ENCODE peak calls at places on chromosomes 4 and X, in four cellular contexts. N is upper lobe of right lung, Q is neural progenitor cell, S is stomach. J is an unnamed sample.

GRCh38 chr4:102343964-102344519 is 1.2 kb downstream of the SLC39A8 start:
- DNase-seq in N (peak; percentile 90), Q (peak; percentile 56), S (no peak), J (no peak)

GRCh38 chr4:174383783-174384182 is 100.1 kb downstream of the CEP44 start:
- DNase-seq in N (no peak), Q (no peak), S (no peak), J (no peak)

GRCh38 chr4:113591982-113592381 is 169.6 kb downstream of the CAMK2D start:
- DNase-seq in N (no peak), Q (no peak), S (no peak), J (peak; percentile 42)

GRCh38 chr4:172055498-172055897 is 242.3 kb downstream of the GALNTL6 start:
- DNase-seq in N (no peak), Q (no peak), S (no peak), J (no peak)

GRCh38 chr4:174318829-174319764 is 35.4 kb downstream of the CEP44 start:
- DNase-seq in N (no peak), Q (peak; percentile 40), S (no peak), J (no peak)

GRCh38 chr4:17662694-17663093 is 48.3 kb downstream of the MED28 start:
- DNase-seq in N (no peak), Q (no peak), S (no peak), J (no peak)

GRCh38 chrX:9609987-9610386 is 145.1 kb downstream of the TBL1X start:
- DNase-seq in N (no peak), Q (no peak), S (no peak), J (no peak)

GRCh38 chrX:81729269-81729777 is 527.4 kb downstream of the SH3BGRL start:
- DNase-seq in N (no peak), Q (no peak), S (no peak), J (no peak)

GRCh38 chr4:37561803-37562207 is 124.4 kb downstream of the RELL1 start:
- DNase-seq in N (no peak), Q (no peak), S (no peak), J (no peak)

GRCh38 chr4:138834029-138834428 is 181.6 kb upstream of the NOCT start:
- DNase-seq in N (no peak), Q (no peak), S (no peak), J (no peak)

GRCh38 chr4:61239250-61239649 is 39.1 kb downstream of the ADGRL3 start:
- DNase-seq in N (no peak), Q (no peak), S (no peak), J (peak; percentile 24)

GRCh38 chrX:109635151-109635550 is 10.2 kb upstream of the KCNE5 start:
- DNase-seq in N (no peak), Q (peak; percentile 34), S (no peak), J (no peak)

GRCh38 chr4:172830295-172830764 is 338.3 kb upstream of the GALNT7 start:
- DNase-seq in N (no peak), Q (peak; percentile 40), S (no peak), J (no peak)

GRCh38 chr4:81714251-81714650 is 242.5 kb upstream of the RASGEF1B start:
- DNase-seq in N (no peak), Q (peak; percentile 38), S (no peak), J (no peak)

GRCh38 chrX:154605566-154605965 is 13.5 kb downstream of the CTAG1B start:
- DNase-seq in N (no peak), Q (no peak), S (no peak), J (no peak)

GRCh38 chr4:71126719-71127118 is 133.3 kb downstream of the DCK start:
- DNase-seq in N (no peak), Q (no peak), S (no peak), J (no peak)

GRCh38 chr4:140185725-140186124 is 31.7 kb upstream of the MAML3 start:
- DNase-seq in N (no peak), Q (no peak), S (no peak), J (no peak)

GRCh38 chr4:22487333-22487732 is 28.5 kb downstream of the ADGRA3 start:
- DNase-seq in N (no peak), Q (no peak), S (no peak), J (no peak)

GRCh38 chr4:128648021-128648420 is 161.5 kb upstream of the JADE1 start:
- DNase-seq in N (no peak), Q (no peak), S (no peak), J (no peak)

GRCh38 chrX:69128573-69128972 is 36.7 kb downstream of the PJA1 start:
- DNase-seq in N (peak; percentile 65), Q (peak; percentile 60), S (peak; percentile 30), J (no peak)

GRCh38 chr4:150997141-150997540 is 17.9 kb downstream of the LRBA start:
- DNase-seq in N (no peak), Q (no peak), S (no peak), J (no peak)

GRCh38 chrX:7779644-7780043 is 63.3 kb upstream of the VCX start:
- DNase-seq in N (no peak), Q (no peak), S (no peak), J (no peak)

GRCh38 chrX:23908219-23909003 is 605 bp downstream of the CXorf58 start:
- DNase-seq in N (no peak), Q (no peak), S (no peak), J (no peak)

GRCh38 chrX:3697701-3698279 is 15.7 kb downstream of the PRKX start:
- DNase-seq in N (no peak), Q (peak; percentile 77), S (no peak), J (no peak)

GRCh38 chrX:109732780-109733657 is at the start of gene ACSL4:
- DNase-seq in N (peak; percentile 96), Q (peak; percentile 93), S (peak; percentile 85), J (no peak)

GRCh38 chr4:87090305-87090704 is 130.1 kb downstream of the KLHL8 start:
- DNase-seq in N (no peak), Q (no peak), S (no peak), J (no peak)

GRCh38 chr4:87086143-87086805 is 134.1 kb downstream of the KLHL8 start:
- DNase-seq in N (no peak), Q (no peak), S (no peak), J (no peak)

GRCh38 chr4:87089368-87089767 is 131.1 kb downstream of the KLHL8 start:
- DNase-seq in N (no peak), Q (no peak), S (no peak), J (no peak)

GRCh38 chr4:87088188-87088587 is 132.2 kb downstream of the KLHL8 start:
- DNase-seq in N (no peak), Q (no peak), S (no peak), J (no peak)

DNA sequence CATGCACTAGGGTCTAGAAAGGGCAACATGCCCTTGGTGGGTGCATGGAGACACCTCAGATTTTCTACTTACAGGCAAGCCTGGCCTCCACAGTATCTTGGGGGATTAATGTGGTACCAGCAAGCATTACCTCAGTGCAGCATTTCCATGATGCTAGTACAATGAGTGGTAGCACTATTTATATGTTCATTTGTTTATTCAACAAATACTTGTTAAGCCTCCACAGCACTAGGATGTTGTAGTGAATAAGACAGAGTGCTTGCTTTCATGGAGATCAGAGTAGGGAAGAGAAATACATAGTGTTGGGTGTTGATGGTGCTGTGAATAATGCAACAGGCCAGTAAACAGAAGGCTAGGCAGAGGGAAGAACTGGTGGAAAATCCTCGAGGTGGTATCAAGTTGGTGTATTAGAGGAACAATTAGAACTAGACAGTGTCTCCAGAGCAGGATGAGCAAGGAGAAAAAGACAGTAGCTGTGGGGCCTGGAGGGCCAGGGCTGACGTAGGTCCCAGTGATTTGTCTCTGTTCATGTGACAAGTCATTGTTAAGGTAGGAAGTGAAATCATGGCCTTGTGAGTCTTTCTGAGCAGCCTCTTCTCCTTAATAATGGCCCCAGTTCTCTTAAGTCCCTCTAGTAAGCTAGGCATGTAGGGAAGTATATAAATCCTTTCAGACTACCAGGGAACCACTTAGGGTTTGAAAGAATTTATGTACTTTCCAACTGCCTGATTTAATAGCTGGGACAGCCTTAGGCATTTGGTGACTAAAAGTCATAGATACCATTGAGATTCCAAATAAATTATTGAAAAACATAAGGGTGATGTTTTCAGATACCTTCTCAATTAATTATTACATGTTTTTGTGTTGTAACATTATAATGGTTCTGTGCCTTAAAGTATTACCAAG is 133.2 kb downstream of the KLHL8 start:
- DNase-seq in N (no peak), Q (no peak), S (no peak), J (no peak)
- H3K27ac ChIP-seq in N (no peak overlapping the region), Q (no peak overlapping the region), S (no peak overlapping the region), J (peak overlapping the region; percentile 72)

DNA sequence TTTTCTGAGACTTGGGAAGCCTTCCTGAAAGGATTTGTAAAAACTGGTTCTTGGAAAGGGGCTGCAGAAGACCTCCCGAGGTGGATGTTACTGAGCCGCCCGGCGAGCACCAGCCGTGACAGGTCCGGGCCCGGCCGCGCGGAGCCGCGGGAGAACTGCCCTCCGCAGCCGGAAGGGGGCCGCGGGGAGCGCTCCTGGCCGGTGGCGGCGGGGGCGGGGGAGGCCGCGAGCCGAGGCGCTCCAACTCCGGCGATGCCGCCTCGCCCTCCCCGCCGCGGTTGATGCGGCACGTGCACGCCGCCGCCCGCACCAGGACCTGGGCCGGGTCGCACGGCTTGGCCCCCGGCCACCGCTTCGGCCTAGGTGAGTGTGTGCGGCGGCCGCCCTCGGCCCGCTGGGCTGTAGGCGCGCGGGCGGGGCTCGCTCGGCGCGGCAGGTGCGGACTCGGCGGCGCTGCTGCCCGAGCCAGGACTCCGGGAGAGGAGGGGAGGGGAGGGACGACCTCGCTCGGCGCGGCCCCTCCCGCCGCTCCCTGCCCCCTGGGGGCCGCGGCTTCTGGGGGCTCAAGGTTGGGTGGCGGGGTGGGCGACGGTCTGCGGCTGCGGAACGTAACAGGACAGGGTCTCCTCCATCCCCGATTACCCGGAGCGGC is 1.7 kb downstream of the SPRY1 start:
- DNase-seq in N (peak; percentile 91), Q (peak; percentile 90), S (peak; percentile 82), J (no peak)
- H3K27ac ChIP-seq in N (peak overlapping the region; percentile 94), Q (peak overlapping the region; percentile 19), S (peak overlapping the region; percentile 93), J (no peak overlapping the region)

GRCh38 chr4:184845367-184846011 is 19.7 kb upstream of the ACSL1 start:
- DNase-seq in N (no peak), Q (no peak), S (no peak), J (no peak)

GRCh38 chr4:184843984-184844554 is 18.3 kb upstream of the ACSL1 start:
- DNase-seq in N (no peak), Q (no peak), S (no peak), J (no peak)

GRCh38 chr4:184848510-184848909 is 22.7 kb upstream of the ACSL1 start:
- DNase-seq in N (no peak), Q (no peak), S (no peak), J (no peak)

GRCh38 chr4:184846531-184846930 is 20.8 kb upstream of the ACSL1 start:
- DNase-seq in N (no peak), Q (no peak), S (no peak), J (no peak)

GRCh38 chr4:184844742-184845141 is 19.0 kb upstream of the ACSL1 start:
- DNase-seq in N (no peak), Q (no peak), S (no peak), J (no peak)
- H3K27ac ChIP-seq in N (no peak overlapping the region), Q (no peak overlapping the region), S (no peak overlapping the region), J (no peak overlapping the region)

DNA sequence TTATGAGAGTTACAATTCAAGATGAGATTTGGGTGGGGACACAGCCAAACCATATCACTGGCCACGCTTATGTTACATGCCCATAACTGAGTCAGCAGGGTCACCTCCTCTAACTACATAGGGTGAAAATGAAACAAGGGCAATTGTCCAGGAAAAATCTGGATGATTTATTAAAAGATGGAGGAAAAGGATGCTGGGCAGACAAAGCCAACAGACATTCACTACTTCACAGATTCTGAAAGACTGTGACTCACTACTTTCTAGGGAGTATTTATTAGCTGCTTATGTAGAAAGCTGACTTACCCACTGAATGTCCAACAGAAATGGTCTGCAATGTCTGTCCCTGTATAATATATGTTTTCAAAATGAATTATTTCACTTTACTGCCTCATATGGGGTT is 72.4 kb downstream of the APBB2 start:
- DNase-seq in N (no peak), Q (no peak), S (no peak), J (no peak)
- H3K27ac ChIP-seq in N (peak overlapping the region; percentile 77), Q (no peak overlapping the region), S (peak overlapping the region; percentile 29), J (no peak overlapping the region)